ENCODE peak calls at places on chromosomes 11 and 22, in four cellular contexts. One of them, this sample, is unnamed.

GRCh38 chr22:38205261-38206128 is 3.7 kb downstream of the MAFF start:
- DNase-seq in frontal cortex: peak
- DNase-seq in stimulated activated CD4-positive, alpha-beta T cell treated with anti-CD3 and anti-CD28 coated beads, Interleukin-1b, Interleukin-23, amount 100 ng/mL, for 24 hours: no peak
- DNase-seq in stimulated activated CD8-positive, alpha-beta memory T cell treated with anti-CD3 and anti-CD28 coated beads, Interleukin-4, amount 100 ng/mL, for 24 hours: no peak
- DNase-seq in this sample: no peak

GRCh38 chr11:128190312-128190711 is 397.0 kb downstream of the ETS1 start:
- DNase-seq in frontal cortex: no peak
- DNase-seq in stimulated activated CD8-positive, alpha-beta memory T cell treated with anti-CD3 and anti-CD28 coated beads, Interleukin-4, amount 100 ng/mL, for 24 hours: no peak
- DNase-seq in stimulated activated CD4-positive, alpha-beta T cell treated with anti-CD3 and anti-CD28 coated beads, Interleukin-1b, Interleukin-23, amount 100 ng/mL, for 24 hours: no peak
- DNase-seq in this sample: no peak

GRCh38 chr22:42500164-42500835 is 19.3 kb downstream of the RRP7A start:
- DNase-seq in frontal cortex: peak
- DNase-seq in stimulated activated CD4-positive, alpha-beta T cell treated with anti-CD3 and anti-CD28 coated beads, Interleukin-1b, Interleukin-23, amount 100 ng/mL, for 24 hours: peak
- DNase-seq in stimulated activated CD8-positive, alpha-beta memory T cell treated with anti-CD3 and anti-CD28 coated beads, Interleukin-4, amount 100 ng/mL, for 24 hours: peak
- DNase-seq in this sample: peak

GRCh38 chr11:112977620-112978212 is 16.5 kb downstream of the NCAM1 start:
- DNase-seq in stimulated activated CD8-positive, alpha-beta memory T cell treated with anti-CD3 and anti-CD28 coated beads, Interleukin-4, amount 100 ng/mL, for 24 hours: no peak
- DNase-seq in stimulated activated CD4-positive, alpha-beta T cell treated with anti-CD3 and anti-CD28 coated beads, Interleukin-1b, Interleukin-23, amount 100 ng/mL, for 24 hours: no peak
- DNase-seq in frontal cortex: peak
- DNase-seq in this sample: no peak

GRCh38 chr11:65661599-65662246 is 993 bp downstream of the RELA start:
- DNase-seq in frontal cortex: no peak
- DNase-seq in stimulated activated CD4-positive, alpha-beta T cell treated with anti-CD3 and anti-CD28 coated beads, Interleukin-1b, Interleukin-23, amount 100 ng/mL, for 24 hours: no peak
- DNase-seq in stimulated activated CD8-positive, alpha-beta memory T cell treated with anti-CD3 and anti-CD28 coated beads, Interleukin-4, amount 100 ng/mL, for 24 hours: no peak
- DNase-seq in this sample: no peak

GRCh38 chr11:69874178-69874983 is 55.2 kb upstream of the FGF3 start:
- DNase-seq in stimulated activated CD4-positive, alpha-beta T cell treated with anti-CD3 and anti-CD28 coated beads, Interleukin-1b, Interleukin-23, amount 100 ng/mL, for 24 hours: no peak
- DNase-seq in frontal cortex: no peak
- DNase-seq in stimulated activated CD8-positive, alpha-beta memory T cell treated with anti-CD3 and anti-CD28 coated beads, Interleukin-4, amount 100 ng/mL, for 24 hours: no peak
- DNase-seq in this sample: no peak

GRCh38 chr22:44295406-44295805 is 17.3 kb downstream of the SHISAL1 start:
- DNase-seq in frontal cortex: no peak
- DNase-seq in stimulated activated CD8-positive, alpha-beta memory T cell treated with anti-CD3 and anti-CD28 coated beads, Interleukin-4, amount 100 ng/mL, for 24 hours: no peak
- DNase-seq in stimulated activated CD4-positive, alpha-beta T cell treated with anti-CD3 and anti-CD28 coated beads, Interleukin-1b, Interleukin-23, amount 100 ng/mL, for 24 hours: no peak
- DNase-seq in this sample: no peak

GRCh38 chr22:44455151-44455962 is 42.7 kb downstream of the RTL6 start:
- DNase-seq in frontal cortex: no peak
- DNase-seq in stimulated activated CD4-positive, alpha-beta T cell treated with anti-CD3 and anti-CD28 coated beads, Interleukin-1b, Interleukin-23, amount 100 ng/mL, for 24 hours: peak
- DNase-seq in stimulated activated CD8-positive, alpha-beta memory T cell treated with anti-CD3 and anti-CD28 coated beads, Interleukin-4, amount 100 ng/mL, for 24 hours: peak
- DNase-seq in this sample: no peak

GRCh38 chr11:122808494-122808893 is 29.8 kb upstream of the CRTAM start:
- DNase-seq in stimulated activated CD8-positive, alpha-beta memory T cell treated with anti-CD3 and anti-CD28 coated beads, Interleukin-4, amount 100 ng/mL, for 24 hours: no peak
- DNase-seq in frontal cortex: no peak
- DNase-seq in stimulated activated CD4-positive, alpha-beta T cell treated with anti-CD3 and anti-CD28 coated beads, Interleukin-1b, Interleukin-23, amount 100 ng/mL, for 24 hours: no peak
- DNase-seq in this sample: peak

GRCh38 chr11:20035701-20036601 is 124.3 kb downstream of the DBX1 start:
- DNase-seq in stimulated activated CD8-positive, alpha-beta memory T cell treated with anti-CD3 and anti-CD28 coated beads, Interleukin-4, amount 100 ng/mL, for 24 hours: no peak
- DNase-seq in stimulated activated CD4-positive, alpha-beta T cell treated with anti-CD3 and anti-CD28 coated beads, Interleukin-1b, Interleukin-23, amount 100 ng/mL, for 24 hours: no peak
- DNase-seq in frontal cortex: no peak
- DNase-seq in this sample: no peak

GRCh38 chr11:85626496-85626895 is 648 bp downstream of the DLG2 start:
- DNase-seq in frontal cortex: no peak
- DNase-seq in stimulated activated CD8-positive, alpha-beta memory T cell treated with anti-CD3 and anti-CD28 coated beads, Interleukin-4, amount 100 ng/mL, for 24 hours: no peak
- DNase-seq in stimulated activated CD4-positive, alpha-beta T cell treated with anti-CD3 and anti-CD28 coated beads, Interleukin-1b, Interleukin-23, amount 100 ng/mL, for 24 hours: no peak
- DNase-seq in this sample: no peak

GRCh38 chr11:109304159-109304558 is 117.8 kb upstream of the C11orf87 start:
- DNase-seq in stimulated activated CD4-positive, alpha-beta T cell treated with anti-CD3 and anti-CD28 coated beads, Interleukin-1b, Interleukin-23, amount 100 ng/mL, for 24 hours: no peak
- DNase-seq in stimulated activated CD8-positive, alpha-beta memory T cell treated with anti-CD3 and anti-CD28 coated beads, Interleukin-4, amount 100 ng/mL, for 24 hours: no peak
- DNase-seq in frontal cortex: no peak
- DNase-seq in this sample: no peak

This sample was measured in naive B cell.